ENCODE peak calls at places on chromosomes 1 and 21, in six cellular contexts. I is testis, L is Peyer's patch, D is fibroblast of pulmonary artery, Q is cardiac fibroblast, S is astrocyte of the spinal cord. T is an unnamed sample.

GRCh38 chr1:193674292-193674944 is 488.0 kb upstream of the B3GALT2 start:
- DNase-seq in Q (no peak), S (peak), I (no peak), D (peak), L (no peak), T (no peak)

GRCh38 chr1:94418664-94419655 is 771 bp downstream of the ABCD3 start:
- DNase-seq in S (peak), L (peak), D (peak), Q (peak), I (peak), T (no peak)

GRCh38 chr1:43322506-43322905 is 15.1 kb upstream of the MPL start:
- DNase-seq in L (no peak), I (no peak), Q (no peak), D (no peak), S (no peak), T (no peak)

GRCh38 chr1:220787069-220787614 is 429 bp downstream of the MTARC1 start:
- DNase-seq in L (peak), I (no peak), S (no peak), Q (no peak), D (no peak), T (no peak)

GRCh38 chr1:227272428-227272827 is 45.9 kb downstream of the CDC42BPA start:
- DNase-seq in L (no peak), Q (no peak), D (no peak), I (no peak), S (no peak), T (no peak)

GRCh38 chr1:54016343-54017282 is 1.4 kb downstream of the LDLRAD1 start:
- DNase-seq in L (peak), S (peak), I (no peak), D (peak), Q (peak), T (no peak)

GRCh38 chr1:48683878-48684277 is 92.8 kb downstream of the BEND5 start:
- DNase-seq in I (no peak), S (no peak), Q (no peak), L (no peak), D (no peak), T (no peak)

GRCh38 chr21:18725653-18726052 is 322.1 kb upstream of the TMPRSS15 start:
- DNase-seq in S (no peak), I (no peak), L (no peak), Q (no peak), D (no peak), T (no peak)

GRCh38 chr1:191022856-191023255 is 545.2 kb upstream of the BRINP3 start:
- DNase-seq in Q (peak), L (no peak), I (no peak), S (peak), D (peak), T (peak)

GRCh38 chr21:40990366-40990765 is 143.4 kb upstream of the DSCAM start:
- DNase-seq in Q (no peak), S (no peak), I (no peak), L (no peak), D (no peak), T (no peak)
- H3K4me3 ChIP-seq in Q (no peak), S (no peak), I (no peak), L (no peak), D (no peak), T (no peak)

GRCh38 chr1:59814180-59814900 is 409 bp upstream of the HOOK1 start:
- DNase-seq in I (peak), L (peak), Q (no peak), S (peak), D (no peak), T (no peak)
- H3K4me3 ChIP-seq in I (peak), L (peak), Q (no peak), S (peak), D (no peak), T (peak)

DNA sequence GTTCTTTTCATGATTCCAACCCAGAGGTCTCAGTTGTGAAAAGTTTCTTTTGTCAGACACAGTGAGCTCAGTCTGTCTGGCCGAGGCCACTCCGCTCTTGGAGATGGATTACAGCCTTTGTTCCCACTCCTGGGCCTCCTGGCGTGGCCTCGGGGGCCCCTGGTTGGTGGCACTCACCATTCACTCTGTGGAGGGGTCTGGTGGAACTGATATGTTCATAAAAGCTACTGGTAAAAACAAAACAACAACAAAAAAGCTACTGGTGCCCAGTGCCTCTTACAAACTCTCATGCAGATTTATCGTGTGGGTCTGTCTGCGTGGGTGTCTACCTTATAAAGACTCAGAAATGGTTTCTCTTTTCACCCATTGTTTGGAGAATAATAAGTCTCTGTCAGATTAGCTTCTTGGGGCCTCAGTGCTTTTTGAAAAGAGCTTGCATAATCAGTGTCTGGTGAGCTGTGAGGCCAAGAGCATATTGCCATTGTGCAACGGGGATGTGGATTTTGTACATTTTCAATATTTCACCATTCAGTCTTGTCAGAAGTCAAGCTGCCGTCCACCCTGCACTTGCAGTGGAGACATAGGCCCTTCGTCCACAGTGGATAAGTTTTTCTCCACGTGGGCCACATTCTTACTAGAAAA is 86.7 kb downstream of the GALNT2 start:
- DNase-seq in I (peak), Q (peak), D (peak), L (no peak), S (peak), T (peak)
- H3K4me3 ChIP-seq in I (no peak), Q (peak), D (no peak), L (no peak), S (no peak), T (no peak)

DNA sequence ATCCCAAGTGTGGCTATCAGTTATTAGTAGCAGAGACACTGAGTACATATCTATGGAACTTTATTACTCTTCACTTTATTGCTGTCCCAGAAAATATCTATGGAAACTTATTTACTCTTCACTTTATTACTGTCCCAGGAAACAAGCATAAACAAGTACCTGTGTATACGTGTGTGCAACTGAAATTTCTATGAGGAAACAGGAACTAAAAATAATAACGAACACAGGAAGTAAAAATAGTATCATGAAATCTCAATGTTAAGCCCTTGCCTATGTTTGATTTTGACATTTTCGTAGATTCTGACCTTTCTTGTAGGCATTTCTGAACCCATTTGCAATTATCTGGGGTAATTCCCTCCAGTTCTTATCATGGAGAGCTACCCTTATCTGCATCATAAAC is 64.9 kb upstream of the KRTAP19-8 start:
- DNase-seq in L (no peak), Q (no peak), D (no peak), I (no peak), S (no peak), T (no peak)
- H3K4me3 ChIP-seq in L (no peak), Q (no peak), D (no peak), I (no peak), S (no peak), T (no peak)

GRCh38 chr1:27193194-27193593 is 38.3 kb upstream of the SLC9A1 start:
- DNase-seq in D (no peak), Q (no peak), L (no peak), S (no peak), I (no peak), T (no peak)
- H3K4me3 ChIP-seq in D (no peak), Q (no peak), L (no peak), S (no peak), I (no peak), T (no peak)

GRCh38 chr1:180233191-180234011 is 3.3 kb downstream of the LHX4 start:
- DNase-seq in Q (no peak), S (no peak), I (no peak), D (no peak), L (no peak), T (no peak)

GRCh38 chr1:180236698-180237509 is 6.8 kb downstream of the LHX4 start:
- DNase-seq in Q (no peak), S (no peak), L (no peak), D (no peak), I (no peak), T (no peak)

GRCh38 chr1:180235502-180236239 is 5.6 kb downstream of the LHX4 start:
- DNase-seq in I (no peak), Q (no peak), D (no peak), L (no peak), S (no peak), T (no peak)

GRCh38 chr1:180234369-180235076 is 4.5 kb downstream of the LHX4 start:
- DNase-seq in D (no peak), L (peak), Q (no peak), I (no peak), S (no peak), T (no peak)

GRCh38 chr1:180235077-180235501 is 5.0 kb downstream of the LHX4 start:
- DNase-seq in L (no peak), Q (no peak), D (no peak), I (no peak), S (no peak), T (no peak)
- H3K4me3 ChIP-seq in L (peak), Q (no peak), D (no peak), I (no peak), S (no peak), T (no peak)

GRCh38 chr1:6424619-6425593 is at the start of gene ESPN:
- DNase-seq in Q (no peak), D (no peak), I (no peak), S (no peak), L (no peak), T (no peak)
- H3K4me3 ChIP-seq in Q (no peak), D (no peak), I (peak), S (no peak), L (peak), T (no peak)

GRCh38 chr1:234771642-234772344 is 161.8 kb upstream of the IRF2BP2 start:
- DNase-seq in L (no peak), I (no peak), D (no peak), S (no peak), Q (no peak), T (no peak)
- H3K4me3 ChIP-seq in L (no peak), I (no peak), D (no peak), S (no peak), Q (no peak), T (no peak)

T was measured in skeletal muscle cell.